ENCODE peak calls at places on chromosome 10, in seven cellular contexts. U is H9, C is IMR-90, I is mesendoderm, M is neuronal stem cell, E is H1, Q is mesenchymal stem cell. S is an unnamed sample.

GRCh38 chr10:73837072-73837471 is 25.7 kb upstream of the NDST2 start:
- DNase-seq in U (no peak), C (peak; percentile 81), I (no peak), M (no peak), E (no peak), Q (peak; percentile 53), S (no peak)

GRCh38 chr10:115866174-115866573 is 406.8 kb downstream of the GFRA1 start:
- DNase-seq in U (no peak), C (no peak), I (no peak), M (no peak), E (no peak), Q (no peak), S (no peak)

GRCh38 chr10:74823791-74824183 is 2.6 kb upstream of the KAT6B start:
- DNase-seq in U (no peak), C (peak; percentile 23), I (no peak), M (no peak), E (no peak), Q (no peak), S (no peak)

GRCh38 chr10:35451103-35452016 is 115.1 kb downstream of the CCNY start:
- DNase-seq in U (no peak), C (peak; percentile 63), I (no peak), M (no peak), E (no peak), Q (peak; percentile 47), S (no peak)

GRCh38 chr10:69367469-69367868 is 49.2 kb downstream of the TACR2 start:
- DNase-seq in U (no peak), C (no peak), I (peak; percentile 28), M (no peak), E (no peak), Q (no peak), S (no peak)

GRCh38 chr10:122484276-122485060 is 23.1 kb downstream of the HTRA1 start:
- DNase-seq in U (no peak), C (no peak), I (no peak), M (no peak), E (no peak), Q (no peak), S (no peak)

GRCh38 chr10:116183733-116184447 is 89.1 kb downstream of the GFRA1 start:
- DNase-seq in U (peak; percentile 49), C (peak; percentile 29), I (peak; percentile 75), M (no peak), E (peak; percentile 10), Q (peak; percentile 54), S (peak; percentile 21)

GRCh38 chr10:106571216-106571954 is 593.1 kb downstream of the SORCS1 start:
- DNase-seq in U (no peak), C (peak; percentile 61), I (peak; percentile 37), M (peak; percentile 5), E (no peak), Q (no peak), S (peak; percentile 1)

GRCh38 chr10:72089618-72090017 is 1.3 kb upstream of the SPOCK2 start:
- DNase-seq in U (no peak), C (no peak), I (no peak), M (no peak), E (no peak), Q (peak; percentile 27), S (no peak)

GRCh38 chr10:79507436-79508167 is 4.7 kb upstream of the EIF5AL1 start:
- DNase-seq in U (no peak), C (no peak), I (no peak), M (no peak), E (no peak), Q (no peak), S (no peak)

GRCh38 chr10:119441921-119442757 is 100.4 kb downstream of the RGS10 start:
- DNase-seq in U (no peak), C (no peak), I (no peak), M (no peak), E (no peak), Q (no peak), S (no peak)

GRCh38 chr10:27433976-27434375 is 70.1 kb upstream of the RAB18 start:
- DNase-seq in U (no peak), C (no peak), I (no peak), M (no peak), E (no peak), Q (no peak), S (no peak)

GRCh38 chr10:124719213-124719851 is 24.8 kb downstream of the FAM53B start:
- DNase-seq in U (no peak), C (peak; percentile 52), I (peak; percentile 63), M (no peak), E (no peak), Q (no peak), S (peak; percentile 26)

GRCh38 chr10:61023053-61023452 is 79.1 kb upstream of the RHOBTB1 start:
- DNase-seq in U (no peak), C (no peak), I (no peak), M (no peak), E (no peak), Q (no peak), S (no peak)

GRCh38 chr10:6164271-6165095 is 38.2 kb upstream of the PFKFB3 start:
- DNase-seq in U (no peak), C (no peak), I (peak; percentile 76), M (no peak), E (no peak), Q (peak; percentile 46), S (peak; percentile 62)

GRCh38 chr10:12416396-12417090 is 67.2 kb downstream of the CAMK1D start:
- DNase-seq in U (no peak), C (no peak), I (no peak), M (no peak), E (no peak), Q (peak; percentile 47), S (no peak)

GRCh38 chr10:97718178-97718577 is 4.6 kb downstream of the MARVELD1 start:
- DNase-seq in U (no peak), C (no peak), I (no peak), M (no peak), E (no peak), Q (no peak), S (peak; percentile 46)

GRCh38 chr10:132792796-132793195 is 6.8 kb upstream of the NKX6-2 start:
- DNase-seq in U (no peak), C (no peak), I (no peak), M (no peak), E (no peak), Q (no peak), S (no peak)

GRCh38 chr10:119205926-119206602 is 1.3 kb upstream of the GRK5 start:
- DNase-seq in U (peak; percentile 49), C (no peak), I (peak; percentile 72), M (no peak), E (no peak), Q (no peak), S (no peak)

GRCh38 chr10:93707623-93708022 is 5.2 kb upstream of the FRA10AC1 start:
- DNase-seq in U (no peak), C (no peak), I (no peak), M (no peak), E (no peak), Q (no peak), S (no peak)
- H2BK5ac ChIP-seq in U (no peak overlapping the region), C (no peak overlapping the region), I (no peak overlapping the region), M (no peak overlapping the region), E (no peak overlapping the region), Q (no peak overlapping the region), S (no peak overlapping the region)

GRCh38 chr10:103512591-103513382 is 19.3 kb downstream of the NEURL1 start:
- DNase-seq in U (peak; percentile 24), C (no peak), I (no peak), M (no peak), E (no peak), Q (peak; percentile 43), S (peak; percentile 64)

GRCh38 chr10:103512166-103512565 is 18.7 kb downstream of the NEURL1 start:
- DNase-seq in U (peak; percentile 5), C (no peak), I (no peak), M (no peak), E (no peak), Q (no peak), S (no peak)

GRCh38 chr10:103507235-103508191 is 14.0 kb downstream of the NEURL1 start:
- DNase-seq in U (peak; percentile 33), C (no peak), I (peak; percentile 45), M (no peak), E (no peak), Q (no peak), S (no peak)

GRCh38 chr10:103510791-103511757 is 17.6 kb downstream of the NEURL1 start:
- DNase-seq in U (peak; percentile 10), C (no peak), I (no peak), M (no peak), E (no peak), Q (no peak), S (no peak)

DNA sequence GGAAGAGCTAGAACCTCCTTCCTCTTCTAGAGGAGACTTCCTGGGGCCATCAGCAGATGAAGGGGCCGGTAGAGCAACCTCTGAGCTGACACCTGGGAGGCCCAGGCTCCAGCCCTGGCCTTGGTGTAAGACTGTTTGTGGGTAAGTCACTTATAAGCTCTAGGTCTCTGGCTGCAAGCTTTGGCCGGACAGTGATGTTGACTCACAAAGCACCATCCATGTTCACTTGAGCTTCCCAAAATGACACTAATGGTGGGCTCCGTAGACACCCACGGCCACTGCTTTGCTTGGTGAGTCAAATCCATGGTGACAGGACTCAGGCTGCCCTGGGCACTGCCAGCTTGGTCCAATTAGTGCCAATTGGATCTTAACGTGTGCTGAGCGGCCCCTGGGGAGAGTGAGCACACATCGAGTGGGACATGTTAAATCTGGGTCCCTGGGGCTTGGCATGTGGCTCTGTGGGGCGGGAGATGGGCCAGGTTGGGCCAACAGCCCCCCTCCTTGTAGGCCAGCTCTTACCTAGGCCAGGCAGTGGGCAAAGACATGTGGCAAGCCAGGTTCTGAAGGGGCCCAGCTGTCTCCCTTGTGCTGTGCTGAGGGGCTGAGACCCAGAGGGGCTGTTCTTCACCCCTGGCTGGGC is 16.7 kb downstream of the NEURL1 start:
- DNase-seq in U (peak; percentile 19), C (no peak), I (no peak), M (no peak), E (no peak), Q (no peak), S (no peak)
- H3K27me3 ChIP-seq in U (no peaks in the 10 kb centered on the region), C (peaks cover 76% of the 10 kb centered on the region), I (no peaks in the 10 kb centered on the region), M (no peaks in the 10 kb centered on the region), E (no peaks in the 10 kb centered on the region), Q (peaks cover 84% of the 10 kb centered on the region), S (no peaks in the 10 kb centered on the region)

GRCh38 chr10:44293306-44293778 is 91.6 kb downstream of the CXCL12 start:
- DNase-seq in U (no peak), C (no peak), I (no peak), M (no peak), E (no peak), Q (peak; percentile 38), S (no peak)

GRCh38 chr10:44294726-44295412 is 90.0 kb downstream of the CXCL12 start:
- DNase-seq in U (no peak), C (no peak), I (no peak), M (no peak), E (no peak), Q (no peak), S (no peak)

GRCh38 chr10:44295619-44296222 is 89.2 kb downstream of the CXCL12 start:
- DNase-seq in U (no peak), C (peak; percentile 17), I (no peak), M (no peak), E (no peak), Q (no peak), S (no peak)

GRCh38 chr10:44292390-44293002 is 92.4 kb downstream of the CXCL12 start:
- DNase-seq in U (no peak), C (no peak), I (peak; percentile 40), M (no peak), E (no peak), Q (peak; percentile 18), S (no peak)

GRCh38 chr10:44293842-44294241 is 91.1 kb downstream of the CXCL12 start:
- DNase-seq in U (no peak), C (peak; percentile 92), I (no peak), M (no peak), E (no peak), Q (peak; percentile 85), S (no peak)
- H2BK5ac ChIP-seq in U (no peak overlapping the region), C (peak overlapping the region; percentile 26), I (no peak overlapping the region), M (no peak overlapping the region), E (no peak overlapping the region), Q (no peak overlapping the region), S (no peak overlapping the region)

GRCh38 chr10:103492655-103493261 is 747 bp upstream of the NEURL1 start:
- DNase-seq in U (no peak), C (no peak), I (no peak), M (no peak), E (no peak), Q (no peak), S (no peak)
- H3K27me3 ChIP-seq in U (peaks cover 10% of the 10 kb centered on the region), C (peaks cover 61% of the 10 kb centered on the region), I (peaks cover 23% of the 10 kb centered on the region), M (peaks cover 25% of the 10 kb centered on the region), E (peaks cover 36% of the 10 kb centered on the region), Q (peaks cover 48% of the 10 kb centered on the region), S (peaks cover 20% of the 10 kb centered on the region)

S was measured in trophoblast cell.